ENCODE peak calls at places on chromosome 11, in four cellular contexts. Q, Z, C and T are unnamed samples.
A peak's percentile ranks its signal among the peaks of the same experiment; 100 is the strongest.

GRCh38 chr11:96540875-96541274 is 151.1 kb downstream of the JRKL start:
- DNase-seq in Q (no peak), C (no peak), Z (no peak), T (no peak)

GRCh38 chr11:16905375-16905774 is 108.8 kb downstream of the PLEKHA7 start:
- DNase-seq in Q (no peak), Z (no peak), C (no peak), T (no peak)

GRCh38 chr11:115266066-115266465 is 238.1 kb downstream of the CADM1 start:
- DNase-seq in C (no peak), Q (no peak), Z (no peak), T (no peak)

GRCh38 chr11:113110046-113110445 is 148.8 kb downstream of the NCAM1 start:
- DNase-seq in Z (no peak), Q (no peak), C (no peak), T (no peak)

GRCh38 chr11:17399236-17399635 is 10.8 kb upstream of the KCNJ11 start:
- DNase-seq in Z (no peak), C (no peak), Q (no peak), T (no peak)

GRCh38 chr11:134761926-134762247 is 349.8 kb upstream of the B3GAT1 start:
- DNase-seq in Z (no peak), C (no peak), Q (no peak), T (no peak)

GRCh38 chr11:8707541-8708270 is 25.1 kb downstream of the RPL27A start:
- DNase-seq in Q (no peak), C (no peak), Z (no peak), T (no peak)

GRCh38 chr11:8839957-8840945 is 70.7 kb upstream of the AKIP1 start:
- DNase-seq in C (no peak), Q (peak; percentile 61), Z (no peak), T (peak; percentile 63)

GRCh38 chr11:78290293-78291176 is 101.8 kb downstream of the USP35 start:
- DNase-seq in Q (peak; percentile 45), C (peak; percentile 7), Z (no peak), T (peak; percentile 43)

GRCh38 chr11:93099811-93100210 is 98.0 kb downstream of the SLC36A4 start:
- DNase-seq in C (peak; percentile 23), Q (no peak), Z (no peak), T (no peak)

GRCh38 chr11:31813961-31814868 is 3.1 kb upstream of the PAX6 start:
- DNase-seq in Q (peak; percentile 7), C (no peak), Z (no peak), T (no peak)

GRCh38 chr11:132898021-132898420 is 634.3 kb downstream of the OPCML start:
- DNase-seq in Q (no peak), C (no peak), Z (no peak), T (no peak)

GRCh38 chr11:31810779-31811647 is at the start of gene PAX6:
- DNase-seq in C (no peak), Q (peak; percentile 82), Z (no peak), T (peak; percentile 74)

GRCh38 chr11:132187391-132187790 is 817.0 kb downstream of the NTM start:
- DNase-seq in Q (no peak), C (no peak), Z (no peak), T (no peak)

GRCh38 chr11:110762596-110762995 is 50.4 kb upstream of the ARHGAP20 start:
- DNase-seq in Z (no peak), Q (no peak), C (no peak), T (no peak)

GRCh38 chr11:94993400-94993943 is 20.0 kb downstream of the KDM4D start:
- DNase-seq in Q (no peak), C (no peak), Z (no peak), T (no peak)